ENCODE peak calls at places on chromosomes 11 and 22, in five cellular contexts. K, M, C, S and G are unnamed samples. For H3K4me1, the result is how much of the 10 kb centered on the place peaks cover.

GRCh38 chr22:48743601-48744282 is 1083.9 kb downstream of the BRD1 start:
- DNase-seq in K (no peak), C (peak), M (no peak), S (no peak), G (no peak)

GRCh38 chr11:96037267-96037990 is 113.5 kb upstream of the MTMR2 start:
- DNase-seq in M (peak), C (no peak), S (no peak), K (no peak), G (no peak)

GRCh38 chr11:44192701-44193100 is 97.2 kb downstream of the EXT2 start:
- DNase-seq in K (no peak), S (no peak), M (no peak), C (no peak), G (no peak)

GRCh38 chr11:31817621-31818493 is 6.7 kb upstream of the PAX6 start:
- DNase-seq in M (no peak), S (no peak), C (peak), K (no peak), G (no peak)

GRCh38 chr11:102313225-102313940 is 3.9 kb upstream of the BIRC3 start:
- DNase-seq in M (peak), C (no peak), K (no peak), S (no peak), G (no peak)

GRCh38 chr22:46797355-46797754 is 34.9 kb downstream of the TBC1D22A start:
- DNase-seq in K (no peak), M (peak), S (no peak), C (peak), G (no peak)

GRCh38 chr22:46959369-46959768 is 196.9 kb downstream of the TBC1D22A start:
- DNase-seq in M (no peak), S (no peak), K (no peak), C (no peak), G (no peak)

GRCh38 chr11:119335655-119336543 is 1.6 kb downstream of the RNF26 start:
- DNase-seq in K (no peak), S (no peak), M (no peak), C (peak), G (no peak)

GRCh38 chr11:86596861-86597632 is 75.4 kb downstream of the ME3 start:
- DNase-seq in S (peak), C (no peak), M (no peak), K (no peak), G (no peak)

GRCh38 chr22:50576070-50576469 is 2.2 kb downstream of the CPT1B start:
- DNase-seq in K (peak), C (no peak), M (peak), S (no peak), G (no peak)

GRCh38 chr11:118180300-118180703 is 3.9 kb upstream of the SCN2B start:
- DNase-seq in S (peak), K (peak), M (peak), C (no peak), G (peak)

GRCh38 chr11:95059031-95059430 is 7.7 kb upstream of the SRSF8 start:
- DNase-seq in S (no peak), K (no peak), C (no peak), M (no peak), G (no peak)

GRCh38 chr11:114200351-114200750 is 95.8 kb upstream of the NNMT start:
- DNase-seq in S (no peak), K (no peak), M (no peak), C (no peak), G (no peak)

GRCh38 chr11:120346233-120346632 is 10.0 kb downstream of the ARHGEF12 start:
- DNase-seq in S (no peak), M (no peak), C (no peak), K (no peak), G (no peak)

GRCh38 chr11:5922749-5923426 is 19.2 kb upstream of the OR56A3 start:
- DNase-seq in M (peak), S (no peak), K (peak), C (no peak), G (no peak)

GRCh38 chr11:1559103-1559951 is 12.7 kb downstream of the DUSP8 start:
- DNase-seq in C (peak), K (no peak), S (peak), M (peak), G (peak)

GRCh38 chr11:134512061-134512460 is 100.0 kb upstream of the B3GAT1 start:
- DNase-seq in S (peak), K (no peak), M (no peak), C (no peak), G (no peak)

GRCh38 chr22:48629631-48630443 is 1197.8 kb downstream of the BRD1 start:
- DNase-seq in S (no peak), M (no peak), C (no peak), K (no peak), G (no peak)

GRCh38 chr22:31509041-31509440 is 12.7 kb downstream of the SFI1 start:
- DNase-seq in K (no peak), M (no peak), S (no peak), C (no peak), G (no peak)

GRCh38 chr11:93741882-93742226 is 382 bp downstream of the C11orf54 start:
- DNase-seq in M (peak), S (no peak), K (no peak), C (no peak), G (peak)

GRCh38 chr22:43399338-43399979 is 12.4 kb upstream of the MPPED1 start:
- DNase-seq in S (no peak), K (no peak), M (no peak), C (peak), G (no peak)

GRCh38 chr22:20494978-20495860 is at the start of gene KLHL22:
- DNase-seq in M (no peak), K (no peak), C (no peak), S (peak), G (peak)

GRCh38 chr11:101478587-101479375 is 105.0 kb downstream of the TRPC6 start:
- DNase-seq in C (no peak), S (no peak), K (no peak), M (no peak), G (no peak)

GRCh38 chr11:67504023-67504949 is 877 bp downstream of the PITPNM1 start:
- DNase-seq in C (peak), S (peak), K (no peak), M (no peak), G (peak)

GRCh38 chr11:67503119-67504022 is 1.8 kb downstream of the PITPNM1 start:
- DNase-seq in C (no peak), K (no peak), S (no peak), M (no peak), G (no peak)

GRCh38 chr11:67505605-67506396 is 638 bp upstream of the PITPNM1 start:
- DNase-seq in S (peak), K (peak), C (peak), M (peak), G (peak)

GRCh38 chr11:67506426-67507032 is 1.4 kb upstream of the PITPNM1 start:
- DNase-seq in M (no peak), C (no peak), S (no peak), K (no peak), G (peak)

DNA sequence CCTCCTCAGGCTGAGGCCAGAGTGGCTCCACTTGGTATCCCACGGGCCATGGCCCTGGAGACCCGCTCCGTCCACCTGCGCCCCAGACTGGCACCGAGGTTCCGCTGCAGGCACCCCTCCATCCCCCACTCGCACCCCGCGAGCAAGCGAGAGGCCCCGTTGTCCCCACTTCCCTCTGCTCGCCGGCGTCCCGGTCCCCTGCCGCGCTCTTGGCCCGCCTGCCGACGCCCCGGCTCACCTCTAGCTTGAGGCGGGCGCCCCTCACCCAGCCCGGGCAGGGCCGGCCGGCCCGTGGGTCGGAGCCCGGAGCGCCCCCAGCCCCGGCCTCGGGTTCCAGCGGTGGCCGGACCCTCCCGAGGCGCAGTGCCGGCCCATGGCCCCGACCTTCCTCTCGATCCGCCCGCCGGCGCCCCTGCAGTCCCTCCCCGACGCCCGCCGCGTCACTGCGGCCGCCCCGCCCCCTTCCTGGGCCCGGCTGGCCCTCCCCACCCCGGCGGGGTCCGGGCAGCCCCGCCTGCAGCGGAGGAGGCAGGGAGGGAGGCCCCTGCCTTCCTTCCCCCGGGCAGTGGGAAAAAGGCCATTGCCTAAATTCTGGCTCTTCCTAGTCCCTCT is at the start of gene PITPNM1:
- DNase-seq in C (peak), S (peak), K (no peak), M (peak), G (peak)
- TF ChIP-seq POLR2A in C (no peak), S (no peak), K (no peak), M (no peak), G (no peak)

DNA sequence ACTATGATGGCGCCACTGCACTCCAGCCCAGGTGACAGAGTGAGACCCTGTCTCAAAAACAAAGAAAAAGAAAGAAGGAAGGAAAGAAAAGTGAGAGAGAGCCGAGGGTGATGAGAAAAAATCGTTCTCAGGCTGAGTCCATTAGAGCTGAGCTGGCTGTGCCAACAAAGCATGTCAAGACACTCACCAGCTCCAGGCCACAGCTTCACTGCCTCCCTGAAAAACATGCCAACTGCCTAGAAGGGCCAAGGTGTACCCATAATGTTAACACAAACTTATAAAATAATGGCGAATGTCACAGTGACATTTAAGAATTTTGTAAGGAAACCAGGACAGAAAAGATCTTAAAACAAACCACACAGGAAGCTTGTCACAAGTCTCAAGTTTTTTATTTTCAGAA is 5.2 kb downstream of the TMEM121B start:
- DNase-seq in K (no peak), C (no peak), M (no peak), S (no peak), G (no peak)
- H3K4me1 ChIP-seq in K (under half), C (under half), M (under half), S (under half), G (under half)

GRCh38 chr22:34841911-34842310 is 224.0 kb upstream of the ISX start:
- DNase-seq in C (no peak), M (no peak), K (no peak), S (no peak), G (no peak)

GRCh38 chr22:34845391-34845790 is 220.6 kb upstream of the ISX start:
- DNase-seq in S (no peak), K (no peak), M (no peak), C (no peak), G (no peak)

GRCh38 chr22:34841321-34841901 is 224.5 kb upstream of the ISX start:
- DNase-seq in S (no peak), K (no peak), M (no peak), C (no peak), G (no peak)

GRCh38 chr22:34847072-34847471 is 218.9 kb upstream of the ISX start:
- DNase-seq in C (no peak), S (no peak), M (no peak), K (no peak), G (no peak)

GRCh38 chr22:34842630-34843029 is 223.3 kb upstream of the ISX start:
- DNase-seq in S (no peak), K (no peak), C (no peak), M (no peak), G (no peak)
- TF ChIP-seq CTCF in S (no peak), K (no peak), C (no peak), M (no peak), G (no peak)

GRCh38 chr11:16977136-16978020 is 36.8 kb downstream of the PLEKHA7 start:
- DNase-seq in M (no peak), S (no peak), K (no peak), C (no peak), G (peak)
- TF ChIP-seq POLR2A in M (no peak), S (no peak), K (no peak), C (no peak), G (no peak)

DNA sequence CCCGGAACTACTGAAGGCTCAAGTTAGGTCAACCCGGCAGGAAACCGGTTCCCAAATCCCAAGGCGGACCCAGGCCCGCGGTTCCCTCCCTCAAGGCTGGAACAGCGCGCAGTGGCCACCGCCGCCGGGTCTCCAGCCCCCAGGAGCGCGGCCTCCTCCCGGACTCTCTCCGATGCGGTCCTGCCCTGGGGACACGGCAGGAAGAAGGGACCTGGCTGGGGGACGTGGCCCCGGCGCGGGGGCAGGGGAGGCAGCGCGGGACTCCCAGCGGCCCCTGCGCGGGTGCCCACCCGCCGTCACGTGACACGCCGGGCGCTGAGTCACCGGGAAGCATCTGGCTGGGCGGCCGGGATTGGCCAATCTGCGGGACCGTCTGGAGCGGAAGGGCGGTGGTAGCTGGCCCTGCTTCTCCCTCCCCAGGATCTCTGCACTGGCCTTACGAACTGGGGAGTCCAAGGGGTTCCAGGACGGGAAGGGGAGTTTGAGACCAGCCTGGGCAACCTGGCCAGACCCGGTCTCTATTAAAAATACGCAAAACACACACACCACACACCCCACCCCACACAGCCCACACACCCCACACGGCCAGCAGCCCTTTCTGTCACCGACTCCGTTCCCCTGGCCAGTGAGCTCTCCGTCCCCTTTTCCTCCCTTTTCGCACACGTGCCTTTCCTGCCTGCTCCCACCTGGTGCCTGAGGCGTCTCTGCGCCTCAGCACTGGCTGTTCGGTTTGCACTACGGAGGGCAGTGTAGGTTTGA is 21.4 kb upstream of the MALAT1 start:
- DNase-seq in M (peak), S (peak), C (peak), K (no peak), G (peak)
- H3K4me1 ChIP-seq in M (half or more), S (under half), C (under half), K (half or more), G (half or more)

GRCh38 chr11:58578635-58579191 is at the start of gene ZFP91:
- DNase-seq in S (peak), K (peak), C (peak), M (peak), G (peak)
- TF ChIP-seq CTCF in S (no peak), K (no peak), C (no peak), M (no peak), G (no peak)